ENCODE peak calls at places on chromosomes 6 and 20, in four cellular contexts. D, O, V and R are unnamed samples.

GRCh38 chr6:137016366-137016765 is 28.4 kb downstream of the IL20RA start:
- DNase-seq in D (no peak), O (peak; percentile 97), V (no peak), R (no peak)

GRCh38 chr6:70479236-70479635 is 65.9 kb downstream of the FAM135A start:
- DNase-seq in V (no peak), O (peak; percentile 42), D (no peak), R (no peak)

GRCh38 chr6:135624402-135625297 is 127.1 kb upstream of the AHI1 start:
- DNase-seq in O (peak; percentile 9), D (no peak), V (no peak), R (peak; percentile 73)

GRCh38 chr6:45448417-45449389 is 71.0 kb upstream of the SUPT3H start:
- DNase-seq in D (no peak), O (peak; percentile 72), V (no peak), R (peak; percentile 62)

GRCh38 chr6:77089776-77090175 is 373.5 kb downstream of the HTR1B start:
- DNase-seq in V (no peak), O (no peak), D (no peak), R (peak; percentile 8)

GRCh38 chr6:45504947-45505346 is 127.2 kb upstream of the SUPT3H start:
- DNase-seq in O (peak; percentile 96), V (no peak), D (peak; percentile 49), R (peak; percentile 74)

GRCh38 chr6:44254201-44254956 is 2.9 kb downstream of the SLC35B2 start:
- DNase-seq in D (no peak), V (no peak), O (no peak), R (no peak)

GRCh38 chr6:80316655-80317332 is 210.3 kb downstream of the BCKDHB start:
- DNase-seq in D (no peak), O (no peak), V (no peak), R (peak; percentile 38)

GRCh38 chr6:13177617-13178506 is 150.5 kb downstream of the TBC1D7 start:
- DNase-seq in V (no peak), O (no peak), D (no peak), R (no peak)

GRCh38 chr6:97189767-97190166 is 93.2 kb downstream of the MMS22L start:
- DNase-seq in D (no peak), O (peak; percentile 77), V (no peak), R (peak; percentile 78)

GRCh38 chr6:11207199-11207968 is 25.1 kb downstream of the NEDD9 start:
- DNase-seq in O (peak; percentile 100), D (no peak), V (peak; percentile 63), R (peak; percentile 96)

GRCh38 chr20:22248052-22248667 is 336.2 kb downstream of the FOXA2 start:
- DNase-seq in V (no peak), O (no peak), D (peak; percentile 29), R (peak; percentile 43)

GRCh38 chr20:21632031-21632430 is 73.4 kb upstream of the PAX1 start:
- DNase-seq in O (no peak), D (no peak), V (no peak), R (no peak)

GRCh38 chr20:50820515-50821256 is 25.8 kb downstream of the BCAS4 start:
- DNase-seq in D (no peak), O (no peak), V (no peak), R (no peak)

GRCh38 chr6:5084787-5085637 is at the start of gene PPP1R3G:
- DNase-seq in O (peak; percentile 59), V (peak; percentile 56), D (peak; percentile 31), R (peak; percentile 84)

GRCh38 chr6:24930386-24930785 is 5.4 kb downstream of the RIPOR2 start:
- DNase-seq in D (no peak), O (peak; percentile 87), V (no peak), R (peak; percentile 51)

GRCh38 chr6:152063170-152063921 is 255.9 kb downstream of the ESR1 start:
- DNase-seq in V (no peak), O (peak; percentile 38), D (no peak), R (no peak)

GRCh38 chr6:20620043-20620442 is 85.8 kb downstream of the CDKAL1 start:
- DNase-seq in O (no peak), V (no peak), D (no peak), R (peak; percentile 11)

GRCh38 chr6:136526196-136526930 is 23.9 kb downstream of the MAP7 start:
- DNase-seq in D (peak; percentile 46), V (peak; percentile 44), O (peak; percentile 36), R (peak; percentile 83)

DNA sequence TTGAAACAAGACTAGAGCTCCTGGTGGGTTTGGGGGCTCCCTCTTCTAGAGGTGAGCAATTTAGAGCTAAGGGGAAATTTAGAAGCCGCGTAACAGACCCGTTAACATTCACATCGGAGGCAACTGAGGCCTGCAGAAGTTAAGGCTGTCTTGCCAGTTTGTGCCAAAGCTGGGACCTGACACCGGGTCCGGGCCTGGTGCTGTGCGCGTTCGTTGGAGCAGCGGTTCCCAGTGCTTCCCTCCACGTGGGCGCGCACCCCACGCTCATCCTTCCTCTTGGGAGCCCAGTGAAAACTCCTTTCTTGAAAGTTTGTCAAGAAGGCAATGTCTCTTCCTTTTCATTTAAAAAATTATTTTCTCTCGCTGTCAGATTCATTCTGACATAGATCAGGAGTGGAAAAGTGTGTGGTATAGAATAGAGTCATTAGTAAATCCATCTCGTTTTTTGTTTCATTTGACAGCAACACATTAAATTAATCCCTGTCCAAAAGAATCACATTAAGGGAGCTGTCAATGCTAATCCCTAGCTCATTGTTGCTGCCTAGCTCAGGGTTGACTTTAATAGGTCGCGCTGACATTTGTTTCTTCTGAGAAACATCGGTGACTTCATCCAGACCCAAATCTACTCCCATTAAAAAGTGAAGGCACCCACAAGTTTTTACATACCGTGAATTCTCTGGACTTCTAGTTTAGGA is 25.3 kb upstream of the MAP3K7 start:
- DNase-seq in D (peak; percentile 29), V (no peak), O (no peak), R (no peak)
- H3K9ac ChIP-seq in D (no peak overlapping the region), V (no peak overlapping the region), O (no peak overlapping the region), R (no peak overlapping the region)

GRCh38 chr6:14273196-14273595 is 155.6 kb downstream of the CD83 start:
- DNase-seq in O (no peak), D (no peak), V (no peak), R (no peak)

GRCh38 chr6:14269434-14269833 is 151.9 kb downstream of the CD83 start:
- DNase-seq in V (no peak), O (no peak), D (no peak), R (no peak)

GRCh38 chr6:14272111-14273085 is 154.8 kb downstream of the CD83 start:
- DNase-seq in O (peak; percentile 86), V (no peak), D (no peak), R (peak; percentile 52)

GRCh38 chr6:14270142-14270893 is 152.7 kb downstream of the CD83 start:
- DNase-seq in V (no peak), O (no peak), D (no peak), R (no peak)

DNA sequence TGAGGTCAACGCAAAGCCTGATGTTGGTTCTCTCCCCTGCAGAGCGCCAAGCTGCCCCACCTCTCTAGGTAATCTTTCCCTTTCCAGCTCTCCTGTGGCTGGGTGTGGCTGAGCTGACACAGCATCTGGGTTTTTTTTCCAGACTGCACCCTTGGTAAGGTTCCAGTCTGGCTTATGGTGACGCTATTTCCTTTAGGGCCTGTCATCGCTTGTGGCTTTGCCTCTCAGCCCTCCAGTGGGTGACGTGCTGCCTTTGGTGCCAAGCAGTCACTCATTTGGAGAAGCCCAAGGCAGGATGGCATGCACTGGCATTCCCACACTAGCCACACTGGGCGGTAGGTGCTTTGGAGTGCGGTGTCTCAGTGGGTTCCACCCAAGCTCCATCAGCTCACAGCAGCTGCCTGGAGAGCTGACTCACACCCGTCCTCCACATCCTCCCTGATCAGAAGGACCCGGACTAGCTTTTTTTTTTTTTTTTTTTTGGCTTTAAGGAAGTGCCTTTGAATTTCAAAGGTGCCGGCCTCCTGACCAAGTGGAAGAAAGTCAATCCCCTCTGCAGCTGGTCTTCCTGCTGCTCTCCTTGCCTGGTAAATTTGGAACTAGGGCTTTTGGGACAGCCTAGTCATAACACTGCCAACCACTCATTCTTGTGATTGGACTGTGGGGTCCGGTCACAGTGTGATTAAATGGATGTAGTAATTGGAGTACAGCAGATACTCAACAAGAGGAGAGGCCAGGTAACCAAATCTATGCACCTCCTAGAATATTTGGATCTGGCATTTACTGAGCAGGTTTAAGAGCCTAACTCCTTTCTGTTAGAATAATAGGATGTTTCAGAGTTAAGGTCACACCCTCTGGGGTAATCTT is 153.6 kb downstream of the CD83 start:
- DNase-seq in V (peak; percentile 73), D (no peak), O (peak; percentile 97), R (peak; percentile 95)
- H3K9ac ChIP-seq in V (no peak overlapping the region), D (no peak overlapping the region), O (peak overlapping the region; percentile 17), R (peak overlapping the region; percentile 26)

DNA sequence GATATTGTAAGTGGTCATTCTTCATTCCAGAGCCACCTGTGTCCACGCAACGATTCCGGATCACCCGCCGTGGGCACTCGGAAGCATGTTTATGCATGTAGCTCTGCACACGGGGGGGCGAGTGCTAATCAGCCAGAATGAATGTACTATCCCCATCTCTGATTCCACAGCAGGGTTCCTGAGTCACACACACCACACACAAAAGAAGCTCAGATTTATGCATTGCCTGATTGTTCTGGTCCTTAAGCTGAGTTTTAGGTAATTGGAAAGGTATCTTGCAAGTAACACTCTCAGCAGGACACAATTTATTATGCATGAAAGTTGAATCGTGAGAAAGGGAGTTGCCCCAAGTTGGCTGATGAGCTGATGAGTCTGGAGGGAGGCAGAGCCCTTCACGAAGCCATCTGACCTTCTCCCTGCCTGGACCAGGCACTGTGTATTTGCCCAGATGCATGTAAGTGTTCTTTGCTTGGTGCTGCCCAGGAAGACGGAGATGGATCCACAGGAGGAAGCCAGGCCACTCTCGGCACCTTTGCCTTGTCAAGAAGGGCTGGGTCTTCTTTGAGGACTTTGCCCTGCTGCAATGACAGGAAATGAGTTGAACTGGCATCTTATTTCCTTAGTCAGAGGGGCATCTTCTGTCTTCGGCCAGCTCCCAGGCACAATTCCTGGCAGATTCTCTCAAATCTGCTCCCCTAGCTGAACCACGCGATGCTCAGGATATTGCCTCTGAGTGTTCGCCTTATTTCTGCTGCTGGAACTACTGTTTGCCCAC is 141.1 kb downstream of the SYNDIG1 start:
- DNase-seq in O (peak; percentile 41), V (no peak), D (no peak), R (peak; percentile 20)
- H3K9ac ChIP-seq in O (no peak overlapping the region), V (no peak overlapping the region), D (no peak overlapping the region), R (no peak overlapping the region)

GRCh38 chr20:35731862-35732643 is 10.0 kb downstream of the RBM39 start:
- DNase-seq in O (no peak), V (no peak), D (no peak), R (no peak)
- H3K9ac ChIP-seq in O (no peak overlapping the region), V (no peak overlapping the region), D (no peak overlapping the region), R (peak overlapping the region; percentile 47)

GRCh38 chr6:30450908-30451818 is 38.1 kb upstream of the HLA-E start:
- DNase-seq in D (no peak), O (peak; percentile 77), V (peak; percentile 34), R (peak; percentile 73)
- H3K9ac ChIP-seq in D (no peak overlapping the region), O (no peak overlapping the region), V (no peak overlapping the region), R (no peak overlapping the region)